ENCODE peak calls at places on chromosomes 2 and 18, in ten cellular contexts. W is choroid plexus epithelial cell, K is kidney epithelial cell, E is OCI-LY7, Q is HFFc6, M is esophagus squamous epithelium, N is tibial artery, B is psoas muscle, O is GM06990, R is lower leg skin. P is an unnamed sample.

GRCh38 chr2:236014408-236015131 is 153.6 kb downstream of the GBX2 start:
- DNase-seq in W (peak; percentile 15), K (no peak), E (no peak), Q (no peak), M (no peak), N (no peak), B (no peak), O (no peak), R (no peak), P (no peak)

GRCh38 chr2:212904646-212905045 is 246.8 kb downstream of the IKZF2 start:
- DNase-seq in W (no peak), K (no peak), E (no peak), Q (no peak), M (no peak), N (no peak), B (no peak), O (no peak), R (no peak), P (no peak)

GRCh38 chr18:74082476-74083070 is 65.1 kb downstream of the FBXO15 start:
- DNase-seq in W (peak; percentile 58), K (no peak), E (peak; percentile 77), Q (peak; percentile 65), M (no peak), N (no peak), B (no peak), O (peak; percentile 38), R (no peak), P (peak; percentile 67)

GRCh38 chr2:98160574-98160973 is 73.6 kb downstream of the VWA3B start:
- DNase-seq in W (peak; percentile 6), K (no peak), E (no peak), Q (no peak), M (no peak), N (no peak), B (peak; percentile 49), O (no peak), R (no peak), P (no peak)

GRCh38 chr2:85273732-85274731 is 53.8 kb downstream of the TGOLN2 start:
- DNase-seq in W (peak; percentile 82), K (no peak), E (no peak), Q (peak; percentile 57), M (no peak), N (no peak), B (peak; percentile 42), O (no peak), R (no peak), P (no peak)

GRCh38 chr18:7132356-7133115 is 14.9 kb upstream of the LAMA1 start:
- DNase-seq in W (peak; percentile 11), K (no peak), E (no peak), Q (no peak), M (no peak), N (no peak), B (no peak), O (no peak), R (no peak), P (no peak)

GRCh38 chr2:197356136-197356535 is 45.6 kb upstream of the ANKRD44 start:
- DNase-seq in W (peak; percentile 39), K (no peak), E (peak; percentile 42), Q (no peak), M (no peak), N (no peak), B (no peak), O (no peak), R (no peak), P (no peak)

GRCh38 chr2:233982421-233983121 is 65.4 kb downstream of the TRPM8 start:
- DNase-seq in W (peak; percentile 92), K (peak; percentile 90), E (no peak), Q (peak; percentile 86), M (no peak), N (no peak), B (no peak), O (no peak), R (no peak), P (no peak)

GRCh38 chr2:151632993-151633592 is 101.2 kb downstream of the NEB start:
- DNase-seq in W (peak; percentile 52), K (no peak), E (peak; percentile 27), Q (no peak), M (no peak), N (no peak), B (no peak), O (no peak), R (no peak), P (no peak)

GRCh38 chr2:30261695-30262211 is 30.4 kb downstream of the LBH start:
- DNase-seq in W (no peak), K (no peak), E (no peak), Q (no peak), M (no peak), N (no peak), B (no peak), O (no peak), R (no peak), P (no peak)

GRCh38 chr18:22176622-22177495 is 7.5 kb downstream of the GATA6 start:
- DNase-seq in W (peak; percentile 73), K (no peak), E (no peak), Q (no peak), M (no peak), N (peak; percentile 53), B (no peak), O (no peak), R (no peak), P (peak; percentile 33)

GRCh38 chr2:86194751-86195054 is 559 bp downstream of the IMMT start:
- DNase-seq in W (no peak), K (no peak), E (no peak), Q (peak; percentile 96), M (no peak), N (no peak), B (no peak), O (no peak), R (peak; percentile 95), P (no peak)

GRCh38 chr18:24019641-24020331 is 5.2 kb downstream of the TTC39C start:
- DNase-seq in W (no peak), K (no peak), E (peak; percentile 91), Q (no peak), M (no peak), N (no peak), B (no peak), O (peak; percentile 71), R (no peak), P (peak; percentile 75)

GRCh38 chr2:120825370-120826259 is 89.9 kb downstream of the GLI2 start:
- DNase-seq in W (peak; percentile 87), K (no peak), E (no peak), Q (peak; percentile 48), M (no peak), N (no peak), B (peak; percentile 59), O (no peak), R (no peak), P (no peak)

GRCh38 chr2:206383669-206384068 is 59.7 kb upstream of the ADAM23 start:
- DNase-seq in W (no peak), K (no peak), E (no peak), Q (no peak), M (no peak), N (no peak), B (no peak), O (no peak), R (no peak), P (no peak)
- TF ChIP-seq CTCF in W (no peak), K (no peak), E (no peak), Q (no peak), M (no peak), N (no peak), B (no peak), O (no peak), R (no peak), P (no peak)

GRCh38 chr2:128420131-128420530 is 101.5 kb upstream of the HS6ST1 start:
- DNase-seq in W (no peak), K (no peak), E (no peak), Q (no peak), M (no peak), N (no peak), B (no peak), O (no peak), R (peak; percentile 8), P (no peak)

GRCh38 chr2:128422571-128422970 is 103.9 kb upstream of the HS6ST1 start:
- DNase-seq in W (peak; percentile 74), K (no peak), E (no peak), Q (peak; percentile 96), M (no peak), N (no peak), B (no peak), O (no peak), R (peak; percentile 59), P (no peak)

GRCh38 chr2:128421286-128421685 is 102.6 kb upstream of the HS6ST1 start:
- DNase-seq in W (no peak), K (no peak), E (no peak), Q (no peak), M (no peak), N (no peak), B (no peak), O (no peak), R (peak; percentile 8), P (no peak)

GRCh38 chr2:128420776-128421175 is 102.1 kb upstream of the HS6ST1 start:
- DNase-seq in W (no peak), K (no peak), E (no peak), Q (no peak), M (no peak), N (no peak), B (no peak), O (no peak), R (no peak), P (no peak)

DNA sequence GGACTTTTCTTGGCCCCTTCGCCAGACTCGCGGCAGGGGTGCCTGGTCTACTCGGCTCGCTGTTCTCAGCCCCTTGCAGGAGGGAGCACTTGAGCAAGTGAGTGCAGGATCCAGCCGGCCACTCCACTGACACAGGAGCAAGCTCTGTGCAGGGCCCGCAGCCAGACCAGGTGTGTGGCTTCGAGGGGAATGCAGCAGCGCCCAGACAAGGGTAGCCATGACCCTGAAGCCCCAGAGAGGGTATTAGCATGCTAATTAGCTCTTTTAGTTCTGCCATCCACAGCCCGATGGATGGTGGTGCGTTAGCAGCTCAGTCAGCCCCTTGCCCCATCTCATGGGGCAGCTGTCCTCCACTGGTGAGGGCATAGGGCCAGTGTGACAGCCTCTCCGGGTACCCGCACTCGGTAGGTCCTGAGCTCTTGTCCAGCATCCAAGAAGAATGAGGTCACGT is 103.2 kb upstream of the HS6ST1 start:
- DNase-seq in W (no peak), K (no peak), E (no peak), Q (no peak), M (no peak), N (no peak), B (no peak), O (no peak), R (peak; percentile 13), P (no peak)
- TF ChIP-seq CTCF in W (no peak), K (no peak), E (no peak), Q (no peak), M (no peak), N (no peak), B (no peak), O (no peak), R (no peak), P (no peak)

GRCh38 chr2:27024812-27025211 is 8.0 kb upstream of the TMEM214 start:
- DNase-seq in W (no peak), K (no peak), E (no peak), Q (no peak), M (no peak), N (no peak), B (no peak), O (no peak), R (no peak), P (no peak)
- TF ChIP-seq CTCF in W (no peak), K (no peak), E (no peak), Q (no peak), M (no peak), N (no peak), B (no peak), O (no peak), R (no peak), P (no peak)

GRCh38 chr2:44801676-44802408 is 139.7 kb upstream of the SIX3 start:
- DNase-seq in W (peak; percentile 8), K (no peak), E (no peak), Q (no peak), M (no peak), N (no peak), B (no peak), O (no peak), R (no peak), P (no peak)
- TF ChIP-seq CTCF in W (no peak), K (no peak), E (no peak), Q (no peak), M (no peak), N (no peak), B (no peak), O (no peak), R (no peak), P (no peak)